ENCODE peak calls at places on chromosome 12, in nine cellular contexts. E is small intestine, H is A549, F is ascending aorta, A is thoracic aorta, G is lung, T is fibroblast of lung, K is mesendoderm, X is lower lobe of right lung. J is an unnamed sample.

GRCh38 chr12:89390802-89391673 is 38.7 kb upstream of the DUSP6 start:
- DNase-seq in K (no peak), X (no peak), A (no peak), G (no peak), E (peak), T (peak), H (peak), F (no peak), J (no peak)

GRCh38 chr12:110920324-110920910 is at the start of gene MYL2:
- DNase-seq in F (no peak), H (no peak), X (no peak), T (no peak), A (no peak), E (no peak), G (no peak), K (no peak), J (no peak)

GRCh38 chr12:113174461-113175384 is 10.6 kb downstream of the DDX54 start:
- DNase-seq in X (peak), F (no peak), E (peak), H (peak), K (peak), A (no peak), T (peak), G (peak), J (no peak)

GRCh38 chr12:57765003-57765697 is 1.7 kb downstream of the CYP27B1 start:
- DNase-seq in K (peak), T (no peak), A (no peak), F (no peak), H (peak), G (no peak), X (peak), E (no peak), J (no peak)

GRCh38 chr12:18970603-18971002 is 158.9 kb upstream of the PLEKHA5 start:
- DNase-seq in T (no peak), H (no peak), G (no peak), A (no peak), K (peak), F (no peak), E (no peak), X (no peak), J (no peak)

GRCh38 chr12:87827638-87828264 is 201.4 kb downstream of the C12orf50 start:
- DNase-seq in F (no peak), X (no peak), T (peak), K (peak), E (peak), H (peak), A (no peak), G (no peak), J (no peak)

GRCh38 chr12:29768372-29768771 is 15.4 kb downstream of the TMTC1 start:
- DNase-seq in H (no peak), X (no peak), E (no peak), A (no peak), T (no peak), K (no peak), F (no peak), G (no peak), J (no peak)

GRCh38 chr12:41142376-41142775 is 45.7 kb upstream of the PDZRN4 start:
- DNase-seq in E (no peak), T (no peak), X (no peak), F (no peak), G (no peak), H (no peak), K (no peak), A (no peak), J (no peak)

GRCh38 chr12:53131844-53132243 is 28.6 kb downstream of the SOAT2 start:
- DNase-seq in K (no peak), T (no peak), E (no peak), F (no peak), A (no peak), X (no peak), G (no peak), H (no peak), J (no peak)

GRCh38 chr12:7966558-7966957 is 30.6 kb upstream of the SLC2A3 start:
- DNase-seq in X (peak), K (no peak), E (no peak), H (no peak), F (no peak), G (no peak), A (no peak), T (no peak), J (no peak)

GRCh38 chr12:124543591-124544310 is 23.7 kb downstream of the NCOR2 start:
- DNase-seq in F (no peak), K (no peak), H (no peak), G (no peak), A (no peak), X (no peak), E (no peak), T (no peak), J (no peak)
- H3K4me3 ChIP-seq in F (no peak), K (no peak), H (no peak), G (no peak), A (no peak), X (peak), E (no peak), T (no peak), J (peak)

DNA sequence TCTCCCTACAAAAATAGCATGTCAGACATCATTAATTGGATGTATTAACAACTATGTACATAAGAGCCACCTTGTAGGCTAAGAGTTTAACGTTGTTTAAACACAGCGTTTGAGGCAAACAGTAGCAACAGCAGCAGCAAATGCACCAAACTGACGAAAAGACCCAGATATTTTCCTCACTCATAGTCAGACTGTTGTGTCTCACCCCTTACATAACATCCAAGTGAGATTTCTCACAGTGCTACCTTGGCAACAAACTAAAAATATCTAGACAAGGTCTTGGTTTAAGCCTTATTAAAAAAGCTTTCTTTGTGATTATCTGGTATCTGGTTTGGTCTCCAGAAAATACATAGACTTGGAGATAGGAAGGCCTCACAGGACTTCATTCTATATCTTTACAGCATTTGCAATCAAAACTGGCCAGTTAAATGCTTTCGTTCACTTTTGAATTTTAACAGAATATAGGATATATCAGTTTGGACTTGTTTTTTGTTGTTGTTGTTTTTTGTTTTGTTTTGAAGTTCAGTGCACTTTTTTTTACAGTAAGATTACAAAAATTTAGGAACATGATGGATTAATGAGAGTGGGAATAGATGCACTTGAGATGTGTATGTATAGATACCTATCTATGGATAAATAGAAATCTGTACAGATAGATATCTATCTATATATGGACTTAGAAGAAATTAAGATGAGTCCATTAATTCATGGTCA is 4.1 kb downstream of the BHLHE41 start:
- DNase-seq in F (no peak), K (no peak), H (no peak), E (no peak), A (no peak), X (no peak), G (no peak), T (no peak), J (no peak)
- H3K4me3 ChIP-seq in F (peak), K (no peak), H (no peak), E (no peak), A (peak), X (no peak), G (no peak), T (no peak), J (no peak)

GRCh38 chr12:51847830-51848727 is at the start of gene FIGNL2:
- DNase-seq in H (no peak), E (no peak), A (no peak), T (no peak), F (no peak), K (peak), X (no peak), G (no peak), J (no peak)

GRCh38 chr12:51846911-51847829 is 1.3 kb downstream of the FIGNL2 start:
- DNase-seq in E (no peak), T (no peak), X (peak), A (no peak), F (no peak), H (no peak), G (no peak), K (peak), J (no peak)

GRCh38 chr12:51845451-51845850 is 3.1 kb downstream of the FIGNL2 start:
- DNase-seq in T (no peak), K (no peak), E (no peak), G (no peak), H (no peak), A (no peak), F (no peak), X (no peak), J (no peak)

GRCh38 chr12:51848843-51849735 is 571 bp upstream of the FIGNL2 start:
- DNase-seq in K (peak), X (no peak), A (no peak), G (no peak), F (no peak), T (no peak), H (no peak), E (no peak), J (no peak)

DNA sequence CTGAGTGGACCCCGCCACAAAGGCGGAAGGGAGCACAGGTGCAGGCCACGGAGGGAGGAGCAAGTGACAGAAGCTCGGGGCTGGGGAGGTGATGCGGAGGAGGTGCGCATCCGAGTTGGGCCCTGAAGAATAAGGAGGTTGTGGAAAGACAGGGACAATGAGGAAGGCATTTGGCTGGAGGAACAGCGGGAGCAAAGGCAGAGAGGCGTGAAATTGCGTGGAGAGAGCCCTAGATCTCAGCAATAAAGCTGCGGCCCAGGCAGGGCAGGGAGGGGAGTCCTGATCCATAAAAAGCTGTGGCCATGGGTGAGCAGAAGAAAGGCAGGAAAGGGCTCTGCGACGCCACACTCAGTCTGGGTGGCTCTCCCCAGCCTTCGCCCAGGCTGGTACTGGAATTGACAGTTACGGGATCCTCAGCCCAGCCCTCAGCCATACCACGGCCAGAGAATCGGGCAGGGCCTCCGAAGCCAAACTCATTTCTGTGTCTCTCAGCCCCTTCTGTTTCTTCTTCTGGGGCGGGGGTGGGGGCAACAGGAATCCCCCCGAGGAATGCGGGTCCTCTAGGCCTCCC is 2.2 kb downstream of the FIGNL2 start:
- DNase-seq in E (no peak), F (no peak), A (no peak), T (no peak), H (no peak), G (no peak), X (no peak), K (no peak), J (no peak)
- H3K4me3 ChIP-seq in E (no peak), F (peak), A (peak), T (no peak), H (no peak), G (no peak), X (peak), K (no peak), J (no peak)

GRCh38 chr12:38689704-38690103 is 215.7 kb downstream of the CPNE8 start:
- DNase-seq in A (no peak), T (no peak), E (no peak), F (no peak), H (no peak), G (no peak), K (no peak), X (no peak), J (no peak)
- H3K4me3 ChIP-seq in A (no peak), T (no peak), E (no peak), F (no peak), H (no peak), G (no peak), K (no peak), X (no peak), J (no peak)

DNA sequence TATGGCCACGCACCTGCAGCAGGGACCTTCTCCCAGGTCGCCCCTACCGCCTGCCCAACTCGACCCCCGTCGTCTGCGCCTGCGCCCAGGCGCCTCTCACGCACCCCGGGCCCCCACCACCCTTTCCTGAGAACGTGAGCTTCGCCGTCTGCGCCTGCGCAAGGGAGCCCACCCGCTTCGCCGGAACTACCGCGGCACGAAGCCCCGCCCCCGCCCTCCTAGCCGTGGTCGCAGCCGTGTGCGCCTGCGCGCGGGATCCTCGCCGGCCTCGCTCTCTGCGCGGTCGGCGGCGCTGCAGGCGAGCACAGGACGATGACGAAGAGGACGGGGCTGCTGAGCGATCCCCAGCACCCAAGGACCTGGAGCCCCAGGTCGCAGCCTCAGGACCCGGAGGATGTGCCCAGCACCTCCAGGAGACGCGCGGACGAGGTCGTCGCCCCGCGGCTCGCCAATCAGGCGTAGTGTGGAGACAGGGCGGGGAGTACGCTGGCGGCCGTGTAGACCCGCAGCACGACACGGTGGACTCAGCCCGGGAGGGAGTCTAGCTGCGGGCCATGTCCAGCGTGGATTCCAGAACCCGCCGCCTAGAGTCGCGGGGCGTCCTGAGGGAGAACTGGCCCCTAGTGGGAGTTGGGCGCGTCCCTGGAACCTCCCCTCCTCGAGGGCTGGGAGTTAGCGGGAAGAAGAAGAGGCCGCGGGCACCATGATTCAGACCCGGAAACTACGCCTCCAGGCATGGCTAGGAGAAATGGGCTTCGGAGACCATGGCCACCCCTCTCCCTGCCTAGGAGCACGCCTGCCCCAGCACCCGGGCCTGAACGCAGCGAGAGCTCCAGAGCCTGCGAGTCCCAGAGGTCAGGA is 1120.8 kb upstream of the TMEM132C start:
- DNase-seq in H (peak), E (peak), A (no peak), F (no peak), X (peak), K (no peak), T (peak), G (peak), J (no peak)
- H3K4me3 ChIP-seq in H (peak), E (no peak), A (peak), F (peak), X (peak), K (no peak), T (peak), G (peak), J (peak)

GRCh38 chr12:77058740-77059139 is 6.6 kb downstream of the E2F7 start:
- DNase-seq in E (no peak), G (no peak), X (no peak), A (no peak), K (no peak), H (no peak), F (no peak), T (peak), J (no peak)
- H3K4me3 ChIP-seq in E (no peak), G (no peak), X (no peak), A (no peak), K (no peak), H (no peak), F (no peak), T (no peak), J (no peak)

DNA sequence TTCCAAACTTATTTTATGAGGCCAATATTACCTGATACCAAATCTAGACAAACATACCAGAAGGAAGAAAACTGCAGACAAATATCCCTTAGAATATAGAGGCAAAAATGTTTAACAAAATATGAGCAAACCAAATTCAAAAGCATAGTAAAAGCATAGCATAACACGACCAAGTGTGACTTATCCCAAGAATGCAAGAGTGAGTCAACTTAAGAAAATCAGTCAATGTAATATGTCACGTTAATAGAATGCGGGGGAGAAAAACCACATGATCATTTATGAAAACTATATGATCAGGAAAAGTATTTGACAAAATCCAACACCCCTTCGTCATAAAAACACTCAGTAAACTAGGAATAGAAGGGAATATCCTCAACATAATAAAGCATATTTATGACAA is 217.3 kb downstream of the ADGRD1 start:
- DNase-seq in G (no peak), F (no peak), X (no peak), E (no peak), T (no peak), K (no peak), A (no peak), H (no peak), J (no peak)
- H3K4me3 ChIP-seq in G (no peak), F (no peak), X (no peak), E (no peak), T (no peak), K (no peak), A (no peak), H (no peak), J (no peak)

GRCh38 chr12:121673013-121673441 is 3.6 kb upstream of the MORN3 start:
- DNase-seq in T (no peak), E (peak), G (peak), F (no peak), A (no peak), K (peak), H (no peak), X (no peak), J (no peak)

GRCh38 chr12:121663610-121663929 is 5.9 kb downstream of the MORN3 start:
- DNase-seq in K (no peak), X (no peak), T (no peak), G (no peak), A (no peak), F (no peak), H (no peak), E (no peak), J (no peak)

GRCh38 chr12:121669525-121669908 is at the start of gene MORN3:
- DNase-seq in H (no peak), A (no peak), X (no peak), K (peak), T (no peak), F (no peak), E (no peak), G (no peak), J (no peak)

DNA sequence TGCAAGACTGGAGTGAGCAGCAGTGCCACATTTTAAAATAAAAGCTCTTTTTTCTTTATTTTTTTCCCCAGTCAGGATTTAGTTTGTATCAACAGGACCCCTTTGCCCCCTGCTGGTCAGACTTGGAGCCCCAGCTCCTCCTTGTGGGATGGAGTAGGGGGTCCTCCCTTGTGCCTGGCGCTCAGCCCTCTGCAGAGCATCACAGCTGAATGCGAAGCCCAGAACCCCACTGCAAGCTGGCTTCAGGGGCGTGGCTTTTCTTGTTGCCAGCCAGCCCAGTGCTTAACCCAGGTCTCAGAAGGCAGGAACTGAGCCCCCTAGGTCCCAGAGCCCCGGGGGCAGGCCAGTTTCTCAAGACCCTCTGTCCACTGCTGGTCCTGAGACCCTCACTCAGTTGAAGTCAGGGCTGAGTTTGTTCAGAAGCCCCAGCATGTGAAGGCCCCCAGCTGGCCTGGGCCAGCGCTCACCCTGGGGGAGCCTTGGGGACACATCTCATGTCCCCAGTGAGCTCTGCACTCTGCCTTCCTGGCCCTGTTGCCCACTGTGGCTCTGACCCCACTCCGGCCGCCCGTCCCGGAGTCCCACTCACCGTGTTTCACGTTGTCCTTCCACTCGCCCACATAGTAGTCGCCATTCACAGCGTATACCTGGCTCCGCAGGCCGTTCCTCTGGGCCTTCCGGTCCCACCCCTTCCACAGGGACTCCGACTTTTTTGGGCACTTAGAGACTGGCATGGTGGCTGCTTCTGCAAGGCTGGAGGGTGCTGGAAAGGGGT is 517 bp downstream of the MORN3 start:
- DNase-seq in F (no peak), K (peak), X (no peak), H (peak), T (peak), G (no peak), A (no peak), E (no peak), J (no peak)
- H3K4me3 ChIP-seq in F (no peak), K (no peak), X (no peak), H (no peak), T (no peak), G (no peak), A (no peak), E (no peak), J (no peak)

GRCh38 chr12:108691154-108691994 is 39.9 kb downstream of the CORO1C start:
- DNase-seq in F (peak), G (peak), H (peak), T (peak), E (peak), K (peak), X (peak), A (peak), J (no peak)
- H3K4me3 ChIP-seq in F (peak), G (no peak), H (peak), T (peak), E (no peak), K (no peak), X (peak), A (peak), J (peak)

GRCh38 chr12:5429741-5430557 is 2.0 kb upstream of the NTF3 start:
- DNase-seq in G (no peak), K (peak), T (no peak), A (no peak), X (no peak), H (no peak), E (no peak), F (no peak), J (no peak)
- H3K4me3 ChIP-seq in G (no peak), K (no peak), T (no peak), A (peak), X (no peak), H (no peak), E (no peak), F (peak), J (no peak)